ENCODE peak calls at places on chromosomes 7 and 10, in ten cellular contexts. K is tibial artery, E is transverse colon, Z is adrenal gland, R is Peyer's patch, D is ovary, V is vagina, P is HL-60, F is dorsolateral prefrontal cortex, Y is GM20000. S is an unnamed sample.

GRCh38 chr10:122939819-122940543 is 14.0 kb downstream of the C10orf88 start:
- DNase-seq in E (no peak), Y (no peak), Z (no peak), P (no peak), K (no peak), R (no peak), V (no peak), D (no peak), F (no peak), S (no peak)

GRCh38 chr7:184768-185264 is 7.6 kb upstream of the FAM20C start:
- DNase-seq in K (no peak), V (no peak), E (no peak), P (no peak), Y (no peak), Z (no peak), R (no peak), D (peak), F (no peak), S (no peak)

GRCh38 chr7:351681-352480 is 61.9 kb downstream of the FOXL3 start:
- DNase-seq in P (no peak), Y (no peak), R (peak), E (no peak), V (no peak), K (no peak), Z (no peak), D (no peak), F (no peak), S (no peak)

GRCh38 chr7:95470452-95470851 is 15.3 kb upstream of the ASB4 start:
- DNase-seq in V (no peak), K (no peak), P (no peak), Y (peak), F (no peak), D (no peak), Z (no peak), E (peak), R (peak), S (no peak)

GRCh38 chr10:31490858-31491504 is 172.0 kb downstream of the ZEB1 start:
- DNase-seq in R (no peak), V (no peak), K (no peak), F (no peak), P (peak), Y (no peak), E (no peak), Z (no peak), D (no peak), S (no peak)

GRCh38 chr10:84114088-84114667 is 25.1 kb upstream of the GHITM start:
- DNase-seq in Z (no peak), F (no peak), R (no peak), D (no peak), E (no peak), K (no peak), Y (no peak), P (no peak), V (no peak), S (no peak)

GRCh38 chr10:93123766-93124165 is 50.1 kb downstream of the CYP26A1 start:
- DNase-seq in Y (no peak), D (no peak), P (no peak), E (no peak), Z (no peak), R (no peak), F (no peak), K (no peak), V (no peak), S (no peak)

GRCh38 chr10:77504870-77505257 is 132.7 kb downstream of the KCNMA1 start:
- DNase-seq in R (no peak), K (peak), Y (no peak), P (no peak), V (no peak), F (no peak), Z (no peak), E (no peak), D (no peak), S (no peak)

GRCh38 chr7:27419581-27420177 is 177.1 kb downstream of the EVX1 start:
- DNase-seq in Z (no peak), D (no peak), Y (no peak), K (no peak), E (no peak), P (no peak), R (no peak), V (no peak), F (no peak), S (no peak)

GRCh38 chr7:126574276-126574675 is 678.5 kb downstream of the GRM8 start:
- DNase-seq in P (no peak), V (no peak), Y (no peak), E (no peak), K (no peak), Z (no peak), D (no peak), R (no peak), F (no peak), S (no peak)

GRCh38 chr10:129891806-129892205 is 72.3 kb downstream of the EBF3 start:
- DNase-seq in D (no peak), R (no peak), Y (no peak), V (no peak), E (no peak), P (no peak), K (no peak), Z (no peak), F (no peak), S (no peak)

GRCh38 chr10:91768123-91768522 is 30.1 kb upstream of the TNKS2 start:
- DNase-seq in Z (no peak), R (no peak), Y (no peak), D (no peak), P (no peak), K (no peak), E (no peak), V (no peak), F (no peak), S (no peak)

GRCh38 chr10:132234860-132235259 is 48.1 kb downstream of the DPYSL4 start:
- DNase-seq in D (no peak), E (no peak), K (no peak), Z (no peak), V (no peak), F (no peak), P (no peak), Y (no peak), R (no peak), S (no peak)

GRCh38 chr7:152419473-152420429 is 16.1 kb downstream of the KMT2C start:
- DNase-seq in Y (no peak), V (no peak), F (no peak), E (no peak), P (no peak), D (no peak), K (no peak), Z (no peak), R (no peak), S (no peak)

GRCh38 chr10:876442-876841 is 55.1 kb downstream of the LARP4B start:
- DNase-seq in Z (no peak), R (no peak), V (no peak), Y (no peak), E (no peak), K (no peak), F (no peak), P (no peak), D (no peak), S (no peak)

GRCh38 chr7:41696323-41696916 is 6.5 kb downstream of the INHBA start:
- DNase-seq in Y (peak), V (no peak), Z (peak), P (peak), D (peak), R (peak), F (no peak), K (peak), E (peak), S (no peak)

DNA sequence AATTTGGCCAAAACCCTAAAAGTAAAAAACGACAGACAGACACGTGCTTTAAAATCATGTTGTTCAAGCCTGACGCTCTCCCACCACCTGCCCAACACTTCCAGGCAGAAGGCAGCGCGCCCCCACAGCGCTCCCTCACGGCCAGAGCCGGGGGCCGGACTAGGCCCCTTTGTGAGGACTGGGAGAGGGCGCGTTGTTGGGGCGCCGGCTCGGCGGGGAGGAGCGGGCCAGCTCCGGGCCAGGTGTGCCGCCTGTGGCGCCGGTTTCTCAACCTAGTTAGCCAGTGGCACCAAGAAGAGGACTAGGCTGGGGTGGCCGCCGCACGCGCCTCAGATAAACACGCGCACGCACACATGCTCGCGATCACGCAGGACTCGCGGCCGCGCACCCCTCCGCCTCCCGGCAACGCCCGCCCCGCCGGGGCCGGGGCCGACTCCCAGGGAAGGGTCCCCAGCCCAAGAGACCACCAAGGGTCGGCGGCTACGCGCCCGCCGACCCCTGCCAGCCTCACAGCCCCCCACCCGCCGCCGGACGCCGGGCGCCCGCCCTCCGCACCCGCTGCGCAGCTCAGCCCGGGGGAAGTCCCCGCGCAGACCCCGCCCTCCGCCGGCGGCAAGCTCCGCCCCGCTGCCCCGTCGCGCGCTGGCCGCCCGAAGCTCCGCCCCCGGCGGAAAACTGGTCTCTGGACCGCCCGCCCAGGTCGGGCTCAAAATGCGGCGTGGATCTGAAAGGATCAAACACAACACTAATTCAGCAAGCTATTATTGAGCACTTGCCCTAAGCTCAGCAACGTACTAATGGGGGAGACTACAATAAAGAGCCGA is at the start of gene IMMP2L:
- DNase-seq in Z (peak), K (peak), Y (peak), F (peak), D (peak), V (no peak), R (peak), E (peak), P (peak), S (peak)
- TF ChIP-seq CTCF in Z (peak), K (peak), Y (peak), F (no peak), D (no peak), V (no peak), R (peak), E (no peak), P (no peak), S (no peak)

DNA sequence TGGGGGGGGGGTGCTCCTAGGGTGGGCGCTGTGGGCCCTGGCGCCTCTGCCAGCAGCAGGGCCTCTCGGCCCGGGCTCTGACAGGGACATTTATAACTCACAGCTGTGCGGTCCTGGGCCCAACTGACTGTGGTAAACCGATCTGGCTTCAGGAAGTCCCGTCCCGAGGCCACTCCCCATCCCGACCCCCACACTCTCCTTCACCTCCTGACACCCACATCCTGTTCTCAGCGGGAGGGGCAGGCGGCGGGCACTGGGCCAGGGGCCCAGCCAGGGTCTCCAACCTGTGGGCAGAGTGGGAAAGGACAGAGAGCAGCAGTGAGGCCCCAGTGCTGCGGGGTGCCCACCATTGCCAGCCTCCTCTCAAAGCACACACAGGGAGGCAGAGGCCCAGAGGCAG is 69.1 kb downstream of the ZMIZ1 start:
- DNase-seq in V (no peak), D (peak), P (peak), Z (no peak), R (peak), K (no peak), E (peak), F (no peak), Y (peak), S (no peak)
- TF ChIP-seq CTCF in V (no peak), D (no peak), P (no peak), Z (no peak), R (no peak), K (no peak), E (no peak), F (no peak), Y (no peak), S (no peak)

DNA sequence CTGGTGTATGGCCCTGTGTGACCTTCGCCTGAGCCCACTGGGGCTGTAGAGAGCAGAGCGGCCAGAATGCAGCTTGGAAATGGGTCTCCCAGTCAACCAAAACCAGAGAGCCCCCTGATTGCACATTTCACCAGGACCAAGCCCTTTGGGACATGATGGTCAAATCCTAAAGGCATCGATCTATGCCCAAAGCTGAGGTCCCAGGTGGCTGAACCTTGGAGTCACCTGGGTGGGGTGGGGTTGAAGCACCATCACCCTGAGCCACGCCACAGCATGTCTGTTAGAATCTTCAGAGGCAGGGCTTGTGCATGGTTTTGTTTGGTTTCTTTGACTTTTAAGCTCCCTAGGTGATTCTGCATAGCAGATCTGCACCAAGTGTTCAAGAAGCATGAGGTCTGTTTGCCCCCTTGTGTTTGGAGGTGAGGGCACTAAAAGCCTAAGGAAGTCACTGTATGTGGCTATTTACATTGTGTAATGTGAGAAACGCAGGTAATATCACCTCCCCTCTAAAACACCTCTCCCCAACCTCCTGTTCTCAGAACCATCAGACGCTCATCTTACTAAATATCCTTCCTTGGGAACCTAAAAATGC is 9.6 kb downstream of the PKD1L1 start:
- DNase-seq in Y (no peak), Z (no peak), E (no peak), F (no peak), P (no peak), V (no peak), K (no peak), D (no peak), R (no peak), S (no peak)
- TF ChIP-seq CTCF in Y (no peak), Z (no peak), E (no peak), F (no peak), P (no peak), V (no peak), K (no peak), D (no peak), R (no peak), S (no peak)

GRCh38 chr7:68725843-68726242 is 872.4 kb upstream of the AUTS2 start:
- DNase-seq in R (no peak), D (no peak), E (no peak), Z (no peak), P (no peak), F (no peak), Y (no peak), K (no peak), V (no peak), S (no peak)
- TF ChIP-seq CTCF in R (no peak), D (no peak), E (no peak), Z (no peak), P (no peak), F (no peak), Y (no peak), K (no peak), V (no peak), S (no peak)

GRCh38 chr7:47734949-47735291 is 153.0 kb upstream of the TNS3 start:
- DNase-seq in V (no peak), Z (no peak), K (no peak), F (no peak), P (no peak), D (no peak), E (no peak), R (no peak), Y (no peak), S (no peak)

GRCh38 chr7:47726047-47726726 is 144.3 kb upstream of the TNS3 start:
- DNase-seq in D (no peak), P (no peak), Y (no peak), E (no peak), K (no peak), V (peak), Z (no peak), F (no peak), R (no peak), S (no peak)

GRCh38 chr7:47734287-47734948 is 152.5 kb upstream of the TNS3 start:
- DNase-seq in P (no peak), V (no peak), F (no peak), K (no peak), Y (no peak), R (no peak), Z (no peak), E (no peak), D (no peak), S (no peak)

GRCh38 chr7:47725031-47725780 is 143.3 kb upstream of the TNS3 start:
- DNase-seq in F (no peak), E (no peak), D (no peak), Z (no peak), Y (no peak), V (peak), R (peak), K (no peak), P (no peak), S (no peak)

DNA sequence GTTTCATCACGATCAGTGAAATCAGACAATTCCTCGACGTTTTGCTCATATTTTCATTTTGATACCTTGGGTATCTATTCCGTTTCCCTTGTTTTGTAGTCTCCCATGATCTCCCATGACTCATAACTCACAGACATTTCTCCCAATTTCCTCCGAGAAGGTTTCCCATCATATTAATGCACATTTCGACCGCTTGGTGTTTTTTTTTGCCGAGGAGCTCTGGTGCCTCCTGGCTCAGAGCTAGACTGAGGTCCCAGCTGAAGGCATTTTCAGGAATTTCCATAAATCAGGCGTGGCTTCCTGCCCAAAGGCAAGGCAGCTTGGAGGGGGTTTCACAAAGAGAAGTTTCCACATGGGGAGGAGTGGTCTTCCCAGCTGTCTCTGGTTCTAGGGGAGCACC is 148.2 kb upstream of the TNS3 start:
- DNase-seq in D (no peak), Z (no peak), E (no peak), K (no peak), F (no peak), R (no peak), P (no peak), V (no peak), Y (no peak), S (no peak)
- TF ChIP-seq CTCF in D (no peak), Z (no peak), E (no peak), K (no peak), F (no peak), R (no peak), P (no peak), V (no peak), Y (no peak), S (no peak)

DNA sequence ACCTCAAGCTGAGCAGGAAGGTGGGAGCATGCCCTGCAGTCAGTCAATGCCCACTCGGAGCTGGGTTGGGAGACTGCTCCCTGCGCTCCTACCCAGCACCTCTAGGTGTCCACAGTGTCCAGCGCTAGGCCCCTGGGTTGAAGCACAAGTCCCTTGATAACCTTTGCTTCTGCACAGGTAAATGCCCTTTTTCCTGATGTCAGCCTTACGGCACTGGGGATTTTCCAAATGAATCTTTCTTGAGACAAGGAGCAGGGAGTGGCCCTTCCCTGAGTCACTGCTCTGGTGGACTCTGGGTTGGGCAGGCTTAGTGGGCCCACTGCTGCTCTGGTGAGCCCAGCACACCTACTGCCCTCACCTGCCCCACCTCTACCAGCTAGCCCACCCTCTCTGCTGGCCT is 61.9 kb upstream of the OPN4 start:
- DNase-seq in P (no peak), R (no peak), E (no peak), Y (no peak), V (no peak), Z (no peak), D (no peak), F (no peak), K (no peak), S (no peak)
- TF ChIP-seq CTCF in P (no peak), R (no peak), E (no peak), Y (no peak), V (no peak), Z (no peak), D (no peak), F (no peak), K (no peak), S (no peak)

GRCh38 chr10:44731271-44731670 is 179.9 kb upstream of the TMEM72 start:
- DNase-seq in V (no peak), D (no peak), Y (no peak), K (no peak), P (no peak), R (no peak), F (no peak), E (no peak), Z (no peak), S (no peak)

GRCh38 chr10:44733743-44734488 is 177.2 kb upstream of the TMEM72 start:
- DNase-seq in D (no peak), P (no peak), F (no peak), V (no peak), K (no peak), E (no peak), Y (no peak), R (no peak), Z (no peak), S (no peak)
- TF ChIP-seq CTCF in D (no peak), P (no peak), F (no peak), V (no peak), K (no peak), E (no peak), Y (no peak), R (no peak), Z (no peak), S (no peak)

DNA sequence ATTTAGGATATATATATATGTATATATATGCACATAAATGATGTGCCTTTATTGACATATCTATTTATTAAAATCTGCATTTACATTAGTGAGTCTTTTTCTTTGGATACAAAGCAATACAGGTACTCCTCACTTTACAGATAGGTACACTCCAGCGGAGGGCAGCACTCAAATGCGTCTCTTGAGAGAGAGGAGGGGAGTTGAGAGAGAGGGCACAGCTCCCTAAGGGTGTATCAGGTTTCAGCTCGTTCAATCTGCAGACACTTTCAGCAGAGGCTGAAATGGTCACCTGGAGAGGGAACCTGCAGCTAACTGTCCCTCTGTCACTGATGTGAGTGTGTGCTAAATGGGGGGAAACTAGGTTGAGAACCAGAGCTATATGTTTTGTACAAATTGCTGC is 21.5 kb downstream of the C10orf53 start:
- DNase-seq in V (no peak), D (no peak), Z (no peak), F (no peak), K (no peak), P (no peak), E (no peak), R (no peak), Y (no peak), S (no peak)
- TF ChIP-seq CTCF in V (no peak), D (no peak), Z (no peak), F (no peak), K (no peak), P (no peak), E (no peak), R (no peak), Y (no peak), S (no peak)

GRCh38 chr10:98858525-98858924 is 377.1 kb downstream of the HPSE2 start:
- DNase-seq in V (no peak), E (no peak), D (no peak), Y (no peak), R (no peak), F (no peak), Z (no peak), P (no peak), K (no peak), S (no peak)

GRCh38 chr10:98846787-98847186 is 388.9 kb downstream of the HPSE2 start:
- DNase-seq in V (no peak), E (no peak), Z (no peak), Y (no peak), K (no peak), R (no peak), D (no peak), F (no peak), P (no peak), S (no peak)

GRCh38 chr10:98848361-98848760 is 387.3 kb downstream of the HPSE2 start:
- DNase-seq in K (no peak), Y (no peak), P (no peak), Z (no peak), R (no peak), E (no peak), V (no peak), F (no peak), D (no peak), S (no peak)

GRCh38 chr10:98855403-98856189 is 380.1 kb downstream of the HPSE2 start:
- DNase-seq in P (no peak), D (no peak), F (no peak), R (no peak), V (no peak), E (no peak), Y (no peak), K (no peak), Z (no peak), S (no peak)

GRCh38 chr10:98852686-98853085 is 383.0 kb downstream of the HPSE2 start:
- DNase-seq in Z (no peak), K (no peak), P (no peak), E (no peak), D (no peak), Y (no peak), F (no peak), V (no peak), R (no peak), S (no peak)
- TF ChIP-seq CTCF in Z (no peak), K (no peak), P (no peak), E (no peak), D (no peak), Y (no peak), F (no peak), V (no peak), R (no peak), S (no peak)